ENCODE peak calls at places on chromosomes 16 and 17, in nine cellular contexts. H is activated naive CD8-positive, alpha-beta T cell treated with anti-CD3 and anti-CD28 coated beads, Interleukin-2, amount 50 U/mL, for 24 hours; U is glutamatergic neuron; S is T-cell; R is globus pallidus; V is esophagus squamous epithelium; O is Calu3; P is heart left ventricle; D is HTR-8/SVneo. I is an unnamed sample.

GRCh38 chr17:14337596-14338079 is 36.8 kb downstream of the HS3ST3B1 start:
- DNase-seq in H (peak; percentile 71), U (no peak), S (no peak), R (no peak), V (no peak), O (no peak), P (no peak), D (no peak), I (no peak)

GRCh38 chr17:36544049-36544319 is 735 bp upstream of the GGNBP2 start:
- DNase-seq in H (no peak), U (no peak), S (no peak), R (no peak), V (no peak), O (no peak), P (peak; percentile 43), D (peak; percentile 54), I (no peak)

GRCh38 chr16:26667271-26667703 is 399.4 kb upstream of the C16orf82 start:
- DNase-seq in H (no peak), U (peak; percentile 15), S (no peak), R (no peak), V (no peak), O (no peak), P (no peak), D (no peak), I (peak; percentile 13)

GRCh38 chr17:41339571-41340169 is 11.0 kb downstream of the KRT33A start:
- DNase-seq in H (no peak), U (no peak), S (no peak), R (no peak), V (no peak), O (no peak), P (no peak), D (no peak), I (no peak)

GRCh38 chr17:31490991-31491793 is 99.7 kb downstream of the RAB11FIP4 start:
- DNase-seq in H (no peak), U (no peak), S (no peak), R (no peak), V (no peak), O (no peak), P (no peak), D (no peak), I (no peak)

GRCh38 chr17:77856551-77857305 is 101.8 kb upstream of the TNRC6C start:
- DNase-seq in H (no peak), U (no peak), S (no peak), R (no peak), V (no peak), O (no peak), P (no peak), D (no peak), I (no peak)

GRCh38 chr16:81798311-81799137 is 19.4 kb downstream of the PLCG2 start:
- DNase-seq in H (peak; percentile 49), U (no peak), S (no peak), R (no peak), V (no peak), O (no peak), P (no peak), D (no peak), I (no peak)

GRCh38 chr17:42502091-42502490 is 34.0 kb upstream of the NAGLU start:
- DNase-seq in H (no peak), U (no peak), S (no peak), R (no peak), V (no peak), O (no peak), P (no peak), D (no peak), I (no peak)

GRCh38 chr16:88803264-88803987 is at the start of gene CDT1:
- DNase-seq in H (peak; percentile 90), U (peak; percentile 83), S (peak; percentile 59), R (peak; percentile 70), V (no peak), O (peak; percentile 94), P (peak; percentile 87), D (peak; percentile 97), I (peak; percentile 84)

GRCh38 chr17:556431-556995 is 158.1 kb downstream of the VPS53 start:
- DNase-seq in H (no peak), U (no peak), S (no peak), R (no peak), V (no peak), O (no peak), P (no peak), D (no peak), I (no peak)

GRCh38 chr16:89343501-89344291 is 126.2 kb downstream of the ZNF778 start:
- DNase-seq in H (no peak), U (no peak), S (no peak), R (no peak), V (no peak), O (peak; percentile 55), P (no peak), D (peak; percentile 81), I (peak; percentile 47)

I was measured in nephron progenitor cell.